ENCODE peak calls at places on chromosome 20, in five cellular contexts. G, C, N, R and K are unnamed samples.

GRCh38 chr20:47791084-47791599 is 5.9 kb upstream of the SULF2 start:
- DNase-seq in N (no peak), C (peak), R (no peak), G (no peak), K (no peak)

GRCh38 chr20:3011752-3012151 is 31.7 kb upstream of the GNRH2 start:
- DNase-seq in R (no peak), N (no peak), G (no peak), C (no peak), K (no peak)

GRCh38 chr20:23446505-23446904 is 6.2 kb downstream of the CST11 start:
- DNase-seq in N (peak), G (no peak), R (peak), C (no peak), K (no peak)

GRCh38 chr20:4563534-4563933 is 158.2 kb upstream of the PRND start:
- DNase-seq in G (no peak), R (peak), C (peak), N (no peak), K (no peak)

GRCh38 chr20:25571817-25572216 is 13.5 kb downstream of the NINL start:
- DNase-seq in G (no peak), R (no peak), N (no peak), C (no peak), K (no peak)

GRCh38 chr20:52103469-52103910 is 88.1 kb downstream of the ZFP64 start:
- DNase-seq in C (peak), R (peak), G (no peak), N (peak), K (no peak)

GRCh38 chr20:46939031-46939430 is 44.4 kb downstream of the EYA2 start:
- DNase-seq in G (no peak), R (no peak), N (peak), C (peak), K (no peak)

GRCh38 chr20:32207626-32208498 is at the start of the genes PLAGL2 and POFUT1:
- DNase-seq in C (peak), G (peak), R (peak), N (peak), K (peak)

GRCh38 chr20:11692567-11692966 is 225.1 kb upstream of the BTBD3 start:
- DNase-seq in R (no peak), C (no peak), G (no peak), N (no peak), K (no peak)

GRCh38 chr20:25273046-25273445 is 25.2 kb downstream of the PYGB start:
- DNase-seq in R (no peak), G (no peak), N (no peak), C (no peak), K (no peak)